ENCODE peak calls at places on chromosomes 11 and 22, in seven cellular contexts. One of them, this sample, is unnamed.

GRCh38 chr11:30314625-30315024 is 8.3 kb upstream of the ARL14EP start:
- DNase-seq in stomach: no peak
- DNase-seq in K562: no peak
- DNase-seq in HL-60: no peak
- DNase-seq in HCT116: no peak
- DNase-seq in sigmoid colon: no peak
- DNase-seq in GM12891: no peak
- DNase-seq in this sample: no peak

GRCh38 chr11:86360775-86361395 is 13.8 kb upstream of the CCDC81 start:
- DNase-seq in K562: no peak
- DNase-seq in sigmoid colon: no peak
- DNase-seq in HCT116: peak; percentile 23
- DNase-seq in stomach: no peak
- DNase-seq in HL-60: no peak
- DNase-seq in GM12891: no peak
- DNase-seq in this sample: peak; percentile 61

GRCh38 chr11:33773399-33774355 is 643 bp downstream of the FBXO3 start:
- DNase-seq in HL-60: peak; percentile 37
- DNase-seq in sigmoid colon: peak; percentile 66
- DNase-seq in GM12891: peak; percentile 47
- DNase-seq in K562: peak; percentile 83
- DNase-seq in stomach: no peak
- DNase-seq in HCT116: no peak
- DNase-seq in this sample: peak; percentile 40

GRCh38 chr11:33475999-33476398 is 218.8 kb downstream of the HIPK3 start:
- DNase-seq in HCT116: no peak
- DNase-seq in stomach: peak; percentile 29
- DNase-seq in sigmoid colon: no peak
- DNase-seq in K562: no peak
- DNase-seq in HL-60: no peak
- DNase-seq in GM12891: no peak
- DNase-seq in this sample: peak; percentile 72

GRCh38 chr22:23533771-23534191 is 46.3 kb downstream of the IGLL1 start:
- DNase-seq in GM12891: no peak
- DNase-seq in stomach: no peak
- DNase-seq in sigmoid colon: peak; percentile 27
- DNase-seq in HL-60: no peak
- DNase-seq in K562: peak; percentile 55
- DNase-seq in HCT116: no peak
- DNase-seq in this sample: no peak

GRCh38 chr11:130042093-130042591 is 27.6 kb upstream of the APLP2 start:
- DNase-seq in stomach: no peak
- DNase-seq in K562: peak; percentile 62
- DNase-seq in HL-60: peak; percentile 42
- DNase-seq in GM12891: no peak
- DNase-seq in HCT116: no peak
- DNase-seq in sigmoid colon: no peak
- DNase-seq in this sample: peak; percentile 95

GRCh38 chr11:110524227-110524626 is 94.5 kb downstream of the FDX1 start:
- DNase-seq in sigmoid colon: no peak
- DNase-seq in HL-60: no peak
- DNase-seq in GM12891: no peak
- DNase-seq in K562: no peak
- DNase-seq in stomach: no peak
- DNase-seq in HCT116: no peak
- DNase-seq in this sample: no peak

GRCh38 chr22:39656495-39657490 is 86.2 kb downstream of the CACNA1I start:
- DNase-seq in stomach: no peak
- DNase-seq in HCT116: no peak
- DNase-seq in sigmoid colon: no peak
- DNase-seq in HL-60: no peak
- DNase-seq in K562: no peak
- DNase-seq in GM12891: no peak
- DNase-seq in this sample: no peak

GRCh38 chr22:41742918-41743317 is 43.6 kb downstream of the MEI1 start:
- DNase-seq in HL-60: no peak
- DNase-seq in sigmoid colon: no peak
- DNase-seq in GM12891: no peak
- DNase-seq in stomach: no peak
- DNase-seq in HCT116: no peak
- DNase-seq in K562: no peak
- DNase-seq in this sample: no peak

GRCh38 chr11:44528581-44528980 is 36.9 kb upstream of the CD82 start:
- DNase-seq in HCT116: no peak
- DNase-seq in K562: no peak
- DNase-seq in sigmoid colon: no peak
- DNase-seq in HL-60: no peak
- DNase-seq in GM12891: no peak
- DNase-seq in stomach: no peak
- DNase-seq in this sample: no peak

GRCh38 chr11:75276696-75277095 is 36.1 kb downstream of the TPBGL start:
- DNase-seq in stomach: peak; percentile 9
- DNase-seq in HL-60: no peak
- DNase-seq in K562: no peak
- DNase-seq in GM12891: no peak
- DNase-seq in sigmoid colon: peak; percentile 52
- DNase-seq in HCT116: no peak
- DNase-seq in this sample: no peak

GRCh38 chr11:116986521-116987105 is 111.6 kb downstream of the SIK3 start:
- DNase-seq in K562: no peak
- DNase-seq in HL-60: peak; percentile 49
- DNase-seq in HCT116: no peak
- DNase-seq in sigmoid colon: no peak
- DNase-seq in GM12891: no peak
- DNase-seq in stomach: no peak
- DNase-seq in this sample: no peak

GRCh38 chr11:67117667-67118058 is 1.4 kb upstream of the KDM2A start:
- DNase-seq in HL-60: no peak
- DNase-seq in stomach: no peak
- DNase-seq in GM12891: no peak
- DNase-seq in sigmoid colon: peak; percentile 68
- DNase-seq in HCT116: no peak
- DNase-seq in K562: no peak
- DNase-seq in this sample: peak; percentile 10

GRCh38 chr11:4639931-4640330 is 2.7 kb downstream of the OR51D1 start:
- DNase-seq in GM12891: no peak
- DNase-seq in HCT116: no peak
- DNase-seq in HL-60: no peak
- DNase-seq in stomach: no peak
- DNase-seq in sigmoid colon: no peak
- DNase-seq in K562: no peak
- DNase-seq in this sample: no peak

GRCh38 chr11:101129203-101129943 is at the start of gene PGR:
- DNase-seq in K562: peak; percentile 35
- DNase-seq in HCT116: no peak
- DNase-seq in HL-60: no peak
- DNase-seq in sigmoid colon: no peak
- DNase-seq in GM12891: no peak
- DNase-seq in stomach: no peak
- DNase-seq in this sample: no peak

GRCh38 chr22:41578114-41578513 is 11.5 kb downstream of the PMM1 start:
- DNase-seq in HL-60: no peak
- DNase-seq in GM12891: no peak
- DNase-seq in stomach: no peak
- DNase-seq in K562: no peak
- DNase-seq in HCT116: no peak
- DNase-seq in sigmoid colon: no peak
- DNase-seq in this sample: no peak

GRCh38 chr11:2526808-2527381 is 82.1 kb downstream of the KCNQ1 start:
- DNase-seq in K562: peak; percentile 36
- DNase-seq in HL-60: peak; percentile 59
- DNase-seq in HCT116: no peak
- DNase-seq in sigmoid colon: peak; percentile 78
- DNase-seq in GM12891: peak; percentile 82
- DNase-seq in stomach: peak; percentile 87
- DNase-seq in this sample: no peak

GRCh38 chr11:27698872-27699241 is 1.4 kb downstream of the BDNF start:
- DNase-seq in HCT116: peak; percentile 82
- DNase-seq in HL-60: peak; percentile 55
- DNase-seq in GM12891: peak; percentile 59
- DNase-seq in stomach: peak; percentile 74
- DNase-seq in sigmoid colon: peak; percentile 77
- DNase-seq in K562: peak; percentile 83
- DNase-seq in this sample: peak; percentile 91

GRCh38 chr11:17351510-17352176 is at the start of gene NCR3LG1:
- DNase-seq in HCT116: no peak
- DNase-seq in sigmoid colon: peak; percentile 86
- DNase-seq in GM12891: peak; percentile 37
- DNase-seq in K562: peak; percentile 77
- DNase-seq in HL-60: peak; percentile 84
- DNase-seq in stomach: peak; percentile 68
- DNase-seq in this sample: peak; percentile 55

GRCh38 chr11:9568854-9569587 is 4.4 kb upstream of the WEE1 start:
- DNase-seq in K562: no peak
- DNase-seq in GM12891: no peak
- DNase-seq in stomach: peak; percentile 83
- DNase-seq in HCT116: peak; percentile 59
- DNase-seq in sigmoid colon: peak; percentile 83
- DNase-seq in HL-60: no peak
- DNase-seq in this sample: peak; percentile 79

GRCh38 chr11:69848196-69848595 is 29.0 kb upstream of the FGF3 start:
- DNase-seq in HL-60: no peak
- DNase-seq in K562: no peak
- DNase-seq in stomach: no peak
- DNase-seq in GM12891: no peak
- DNase-seq in HCT116: no peak
- DNase-seq in sigmoid colon: no peak
- DNase-seq in this sample: no peak

DNA sequence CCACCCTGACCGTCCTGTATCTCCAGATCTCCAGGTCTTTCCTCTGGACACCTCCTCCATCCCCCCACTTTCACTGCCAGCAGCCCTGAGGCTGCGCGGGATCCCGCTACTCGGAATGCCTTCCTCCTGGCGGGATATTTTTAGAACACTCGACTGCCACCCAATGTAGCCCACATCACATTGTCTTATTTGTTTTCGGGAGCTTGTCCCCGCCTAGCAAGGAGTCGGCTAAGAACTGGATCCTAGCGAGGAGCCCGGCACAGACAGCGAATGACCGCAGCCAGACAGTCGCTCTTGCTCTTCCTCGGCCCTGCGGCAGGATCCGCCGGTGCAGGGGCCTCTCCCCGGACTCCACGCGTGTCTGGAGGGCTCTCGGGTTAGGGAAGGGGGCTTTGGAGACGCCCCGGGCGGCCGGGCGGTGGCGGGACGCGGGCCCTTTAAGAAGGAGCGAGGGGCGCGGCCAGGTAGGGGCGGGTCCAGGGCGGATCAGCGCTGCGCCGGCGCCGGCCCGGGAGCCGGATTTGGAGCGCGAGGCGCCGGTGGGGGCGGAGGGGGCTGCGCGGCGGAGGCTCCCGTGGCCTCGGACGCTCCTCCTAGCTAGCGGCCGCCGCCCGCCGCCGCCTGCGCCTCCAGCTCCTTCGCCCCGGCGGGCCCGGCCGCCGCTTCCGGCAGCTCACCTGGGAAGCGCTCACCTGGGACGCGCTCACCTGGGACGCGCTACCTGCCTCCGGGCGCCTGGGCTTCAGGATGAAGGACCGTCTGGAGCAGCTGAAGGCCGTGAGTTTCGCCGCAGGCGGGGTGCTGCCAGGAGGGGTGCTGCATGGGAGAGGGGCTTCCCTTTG is at the start of gene STX3:
- DNase-seq in stomach: peak; percentile 87
- DNase-seq in K562: peak; percentile 88
- DNase-seq in HCT116: peak; percentile 64
- DNase-seq in HL-60: peak; percentile 32
- DNase-seq in GM12891: peak; percentile 68
- DNase-seq in sigmoid colon: peak; percentile 75
- DNase-seq in this sample: peak; percentile 83
- TF ChIP-seq POLR2AphosphoS5 in stomach: peak; percentile 2
- TF ChIP-seq POLR2AphosphoS5 in K562: no peak
- TF ChIP-seq POLR2AphosphoS5 in HCT116: peak; percentile 65
- TF ChIP-seq POLR2AphosphoS5 in HL-60: no peak
- TF ChIP-seq POLR2AphosphoS5 in GM12891: no peak
- TF ChIP-seq POLR2AphosphoS5 in sigmoid colon: no peak
- TF ChIP-seq POLR2AphosphoS5 in this sample: peak; percentile 74

DNA sequence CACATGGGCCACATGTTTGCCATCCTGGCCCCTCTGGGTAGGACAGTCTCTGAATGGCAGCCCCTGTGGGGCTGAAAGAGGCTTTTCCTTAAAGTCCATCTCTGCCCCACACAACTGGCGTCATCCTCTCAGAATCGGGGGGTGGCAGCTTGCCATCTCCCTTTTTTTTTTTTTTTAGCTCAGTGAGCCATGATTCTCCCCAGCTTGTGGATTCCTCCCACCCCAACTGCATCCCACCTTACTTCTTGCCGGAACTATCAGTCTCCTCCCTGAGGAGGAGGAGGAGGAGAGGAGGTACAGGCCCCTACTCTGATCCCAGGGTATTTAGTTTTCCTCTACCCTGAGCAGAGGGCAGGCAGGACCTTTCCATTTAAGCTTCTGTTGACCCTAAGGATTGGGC is 3.4 kb downstream of the DGKZ start:
- DNase-seq in HL-60: no peak
- DNase-seq in GM12891: no peak
- DNase-seq in HCT116: no peak
- DNase-seq in K562: no peak
- DNase-seq in sigmoid colon: no peak
- DNase-seq in stomach: no peak
- DNase-seq in this sample: no peak
- TF ChIP-seq POLR2AphosphoS5 in HL-60: no peak
- TF ChIP-seq POLR2AphosphoS5 in GM12891: no peak
- TF ChIP-seq POLR2AphosphoS5 in HCT116: no peak
- TF ChIP-seq POLR2AphosphoS5 in K562: no peak
- TF ChIP-seq POLR2AphosphoS5 in sigmoid colon: no peak
- TF ChIP-seq POLR2AphosphoS5 in stomach: no peak
- TF ChIP-seq POLR2AphosphoS5 in this sample: no peak

DNA sequence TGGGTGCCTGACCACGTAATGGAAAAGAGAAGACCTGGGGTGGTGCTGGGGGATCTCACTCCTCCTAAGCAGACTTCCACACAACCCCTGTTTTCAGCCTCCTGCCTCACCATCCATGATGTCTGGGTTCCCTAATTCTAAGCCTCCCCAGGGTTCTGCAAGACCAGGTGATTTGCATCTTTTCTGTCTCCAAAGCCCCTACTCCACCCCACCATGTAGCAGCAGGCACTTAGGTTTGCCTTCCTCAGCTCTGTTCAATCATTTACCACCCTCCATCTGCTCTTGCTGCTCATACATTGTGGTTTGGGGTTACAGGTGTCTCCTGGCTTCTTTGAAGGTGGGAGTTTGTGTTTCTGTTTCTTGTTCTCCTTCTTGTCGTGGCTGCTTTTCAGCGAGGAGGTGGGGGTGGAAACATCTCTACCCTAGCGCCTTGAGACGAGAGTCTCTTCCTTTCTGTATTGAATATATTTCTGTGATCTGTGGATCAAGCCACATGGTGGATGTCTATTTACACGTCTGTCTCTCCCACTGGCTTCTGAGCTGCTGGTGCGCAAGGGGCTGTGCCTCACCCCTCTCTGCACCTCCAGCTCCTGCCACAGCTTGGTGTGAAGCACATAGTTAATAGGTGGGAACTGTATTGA is 6.6 kb upstream of the SSTR3 start:
- DNase-seq in stomach: no peak
- DNase-seq in HL-60: no peak
- DNase-seq in K562: no peak
- DNase-seq in sigmoid colon: no peak
- DNase-seq in HCT116: no peak
- DNase-seq in GM12891: peak; percentile 53
- DNase-seq in this sample: no peak
- TF ChIP-seq POLR2AphosphoS5 in stomach: no peak
- TF ChIP-seq POLR2AphosphoS5 in HL-60: peak; percentile 17
- TF ChIP-seq POLR2AphosphoS5 in K562: no peak
- TF ChIP-seq POLR2AphosphoS5 in sigmoid colon: no peak
- TF ChIP-seq POLR2AphosphoS5 in HCT116: no peak
- TF ChIP-seq POLR2AphosphoS5 in GM12891: peak; percentile 30
- TF ChIP-seq POLR2AphosphoS5 in this sample: no peak

GRCh38 chr11:128695539-128696221 is 1.8 kb downstream of the FLI1 start:
- DNase-seq in K562: no peak
- DNase-seq in GM12891: no peak
- DNase-seq in sigmoid colon: peak; percentile 77
- DNase-seq in stomach: no peak
- DNase-seq in HCT116: no peak
- DNase-seq in HL-60: peak; percentile 97
- DNase-seq in this sample: no peak
- TF ChIP-seq POLR2AphosphoS5 in K562: no peak
- TF ChIP-seq POLR2AphosphoS5 in GM12891: no peak
- TF ChIP-seq POLR2AphosphoS5 in sigmoid colon: peak; percentile 40
- TF ChIP-seq POLR2AphosphoS5 in stomach: peak; percentile 56
- TF ChIP-seq POLR2AphosphoS5 in HCT116: no peak
- TF ChIP-seq POLR2AphosphoS5 in HL-60: peak; percentile 78
- TF ChIP-seq POLR2AphosphoS5 in this sample: no peak

This sample was measured in endothelial cell of umbilical vein.